ENCODE peak calls at places on chromosomes 5 and 9, in seven cellular contexts. D, W, U, J, F, N and P are unnamed samples.

GRCh38 chr5:68661237-68661636 is 432.6 kb upstream of the SLC30A5 start:
- DNase-seq in J (peak), U (peak), N (peak), D (no peak), F (peak), W (peak), P (peak)

GRCh38 chr9:132147331-132147730 is 14.5 kb upstream of the NTNG2 start:
- DNase-seq in W (no peak), D (no peak), J (no peak), F (no peak), U (no peak), N (no peak), P (no peak)

GRCh38 chr5:54792611-54793404 is 192.6 kb downstream of the ESM1 start:
- DNase-seq in D (no peak), U (no peak), N (peak), J (peak), W (no peak), F (no peak), P (peak)

GRCh38 chr5:77065256-77065655 is 21.8 kb downstream of the ZBED3 start:
- DNase-seq in F (no peak), D (no peak), N (no peak), J (no peak), W (no peak), U (no peak), P (no peak)

GRCh38 chr9:98899399-98900056 is 44.2 kb upstream of the COL15A1 start:
- DNase-seq in D (no peak), F (peak), U (peak), N (peak), J (peak), W (no peak), P (peak)

GRCh38 chr9:104247899-104248460 is 153.9 kb downstream of the SMC2 start:
- DNase-seq in N (peak), F (no peak), D (no peak), J (no peak), W (no peak), U (no peak), P (no peak)

GRCh38 chr9:138069731-138070456 is 192.3 kb downstream of the CACNA1B start:
- DNase-seq in W (no peak), U (no peak), N (no peak), F (no peak), J (no peak), D (no peak), P (no peak)

GRCh38 chr9:34403554-34404380 is 27.1 kb upstream of the MYORG start:
- DNase-seq in D (peak), U (peak), N (peak), W (peak), F (peak), J (peak), P (peak)

GRCh38 chr9:114805670-114806551 is at the start of gene TNFSF15:
- DNase-seq in J (peak), D (no peak), F (peak), N (no peak), W (peak), U (peak), P (peak)

GRCh38 chr5:6737043-6737941 is 24.1 kb downstream of the TENT4A start:
- DNase-seq in U (no peak), F (no peak), J (no peak), D (no peak), W (no peak), N (no peak), P (no peak)

GRCh38 chr9:73816905-73817304 is 665.2 kb downstream of the ANXA1 start:
- DNase-seq in U (peak), D (no peak), J (no peak), N (no peak), W (no peak), F (no peak), P (no peak)

GRCh38 chr5:102229685-102230084 is 66.4 kb downstream of the SLCO4C1 start:
- DNase-seq in N (no peak), U (no peak), D (no peak), F (no peak), W (no peak), J (no peak), P (no peak)

GRCh38 chr5:73862796-73863195 is 236.8 kb downstream of the ARHGEF28 start:
- DNase-seq in N (no peak), U (no peak), W (no peak), F (no peak), D (no peak), J (no peak), P (no peak)

GRCh38 chr9:134297082-134297415 is 29.2 kb upstream of the RXRA start:
- DNase-seq in J (no peak), F (no peak), N (no peak), U (no peak), W (no peak), D (no peak), P (no peak)

GRCh38 chr5:170467000-170467707 is 36.7 kb upstream of the KCNIP1 start:
- DNase-seq in N (peak), D (no peak), W (no peak), J (peak), U (peak), F (peak), P (peak)

GRCh38 chr5:180682560-180682959 is 33.2 kb upstream of the FLT4 start:
- DNase-seq in F (no peak), W (no peak), N (no peak), U (no peak), J (no peak), D (no peak), P (no peak)

GRCh38 chr5:138542120-138542955 is 698 bp downstream of the ETF1 start:
- DNase-seq in D (no peak), J (peak), U (no peak), F (no peak), N (peak), W (no peak), P (no peak)

GRCh38 chr9:99224445-99224844 is 2.4 kb downstream of the SEC61B start:
- DNase-seq in N (no peak), F (no peak), J (no peak), D (no peak), U (no peak), W (no peak), P (no peak)

GRCh38 chr5:179400020-179400419 is 54.8 kb upstream of the ADAMTS2 start:
- DNase-seq in W (no peak), J (no peak), D (no peak), F (no peak), U (no peak), N (no peak), P (no peak)

GRCh38 chr5:5432020-5432707 is 9.7 kb downstream of the ICE1 start:
- DNase-seq in F (peak), W (no peak), D (no peak), J (peak), U (peak), N (peak), P (peak)

GRCh38 chr9:81465468-81466002 is 223.8 kb downstream of the TLE1 start:
- DNase-seq in D (no peak), N (no peak), W (no peak), F (peak), J (peak), U (no peak), P (peak)

GRCh38 chr5:150081541-150082283 is 4.6 kb downstream of the CSF1R start:
- DNase-seq in F (no peak), N (no peak), W (no peak), J (peak), D (no peak), U (no peak), P (peak)

GRCh38 chr9:86354882-86355399 is 731 bp upstream of the TUT7 start:
- DNase-seq in J (no peak), N (peak), D (no peak), W (peak), F (no peak), U (no peak), P (no peak)

GRCh38 chr5:54529565-54529964 is 12.0 kb downstream of the SNX18 start:
- DNase-seq in D (no peak), J (no peak), N (no peak), U (no peak), W (no peak), F (no peak), P (no peak)

GRCh38 chr9:111928342-111928720 is 31.7 kb downstream of the UGCG start:
- DNase-seq in W (no peak), D (no peak), U (no peak), N (peak), J (peak), F (peak), P (no peak)

GRCh38 chr5:150309101-150309897 is 6.6 kb upstream of the ARSI start:
- DNase-seq in J (no peak), D (no peak), U (no peak), F (no peak), W (no peak), N (peak), P (no peak)

GRCh38 chr9:112939418-112939817 is 48.7 kb upstream of the SLC46A2 start:
- DNase-seq in D (no peak), J (no peak), U (peak), W (no peak), N (no peak), F (no peak), P (no peak)

GRCh38 chr5:172732201-172732865 is 38.7 kb downstream of the DUSP1 start:
- DNase-seq in N (no peak), J (no peak), W (no peak), D (no peak), U (no peak), F (no peak), P (no peak)

GRCh38 chr9:37410969-37411785 is 11.3 kb upstream of the GRHPR start:
- DNase-seq in W (peak), U (peak), J (peak), N (peak), F (no peak), D (no peak), P (no peak)

GRCh38 chr5:10059611-10060379 is 189.9 kb downstream of the ATPSCKMT start:
- DNase-seq in N (no peak), F (no peak), J (no peak), U (no peak), D (no peak), W (no peak), P (no peak)

GRCh38 chr9:101574773-101575333 is 19.9 kb downstream of the PPP3R2 start:
- DNase-seq in U (no peak), F (no peak), D (no peak), W (no peak), N (no peak), J (no peak), P (peak)

GRCh38 chr9:4489562-4489918 is 728 bp upstream of the SLC1A1 start:
- DNase-seq in N (peak), D (no peak), J (no peak), W (no peak), U (no peak), F (no peak), P (peak)

GRCh38 chr9:4491621-4491975 is 1.3 kb downstream of the SLC1A1 start:
- DNase-seq in F (no peak), N (no peak), D (no peak), J (no peak), U (no peak), W (no peak), P (no peak)

GRCh38 chr9:4490705-4491620 is 695 bp downstream of the SLC1A1 start:
- DNase-seq in W (no peak), J (no peak), D (no peak), U (peak), F (peak), N (peak), P (peak)

GRCh38 chr9:4486176-4486575 is 4.1 kb upstream of the SLC1A1 start:
- DNase-seq in J (no peak), N (no peak), W (no peak), D (no peak), U (no peak), F (no peak), P (no peak)

GRCh38 chr9:4489919-4490704 is at the start of gene SLC1A1:
- DNase-seq in D (peak), U (peak), J (peak), W (no peak), F (peak), N (peak), P (peak)
- H2AFZ ChIP-seq in D (peak), U (peak), J (peak), W (peak), F (peak), N (peak), P (peak)

GRCh38 chr5:43168175-43168574 is 23.9 kb upstream of the NIM1K start:
- DNase-seq in N (no peak), W (no peak), D (no peak), J (no peak), F (no peak), U (no peak), P (no peak)
- H3K9ac ChIP-seq in N (no peak), W (no peak), D (no peak), J (no peak), F (no peak), U (no peak), P (no peak)

DNA sequence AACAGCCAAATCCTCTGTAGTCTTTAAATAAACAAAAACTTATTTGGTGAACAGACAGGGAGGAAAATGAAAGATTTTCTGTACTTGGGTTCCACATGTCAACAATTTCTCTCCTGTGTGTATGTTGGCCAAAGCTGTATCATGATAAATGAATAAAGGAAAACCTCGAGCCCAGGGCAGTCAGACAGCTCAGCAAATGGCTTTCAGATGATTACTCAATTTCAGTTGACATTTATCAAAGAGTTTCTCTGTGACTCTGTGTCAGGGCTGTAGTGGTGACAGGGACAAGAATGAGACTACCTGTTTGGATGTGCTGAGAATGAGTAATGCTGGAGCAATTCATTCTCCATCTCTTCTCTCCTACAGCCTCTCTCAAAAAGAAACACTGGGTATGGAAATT is 45.7 kb upstream of the PTGS1 start:
- DNase-seq in U (peak), N (peak), D (no peak), F (peak), J (peak), W (peak), P (peak)
- H2AFZ ChIP-seq in U (no peak), N (no peak), D (no peak), F (no peak), J (no peak), W (no peak), P (no peak)

DNA sequence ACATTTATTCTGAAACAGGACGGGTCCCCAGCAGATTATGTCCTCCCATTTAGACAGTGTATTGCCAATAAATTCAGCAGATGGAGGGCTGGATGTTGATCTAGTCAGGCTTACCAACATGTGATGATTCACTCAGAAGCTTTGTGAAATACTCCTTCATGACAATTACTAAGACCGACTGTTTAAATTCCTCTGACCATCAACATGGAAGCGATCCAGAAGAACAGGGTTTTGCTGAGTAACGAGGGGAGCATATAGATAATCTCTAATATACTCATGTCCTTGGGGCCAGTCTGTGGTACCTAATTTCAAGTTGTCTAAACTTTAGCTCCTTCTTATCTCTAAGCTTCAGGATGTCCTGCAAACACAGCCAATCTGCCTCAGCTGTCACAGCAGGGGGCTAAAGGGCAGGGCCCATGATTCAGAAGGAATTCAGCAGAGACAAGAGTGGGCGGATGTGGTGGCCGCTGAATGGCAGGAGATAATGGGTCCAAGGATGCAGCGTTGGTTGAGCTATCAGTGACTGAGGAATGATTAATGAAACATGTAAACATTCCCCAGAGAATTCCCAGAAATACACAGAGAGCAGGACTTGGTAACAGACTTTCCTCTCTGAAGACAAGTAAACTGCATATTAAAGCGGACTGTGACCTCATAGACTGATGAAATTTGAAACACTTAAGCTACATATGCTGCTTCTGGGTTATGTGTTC is 109.4 kb downstream of the ANKRD55 start:
- DNase-seq in D (peak), W (peak), U (peak), J (peak), F (peak), N (peak), P (peak)
- H3K9ac ChIP-seq in D (no peak), W (peak), U (no peak), J (no peak), F (peak), N (peak), P (peak)